ENCODE peak calls at places on chromosome 16, in six cellular contexts. R is IMR-90, N is GM23248, K is suprapubic skin, W is aorta, V is esophagus muscularis mucosa. Z is an unnamed sample.

GRCh38 chr16:67521095-67521804 is 7.4 kb upstream of the RIPOR1 start:
- DNase-seq in R (peak; percentile 94), N (peak; percentile 97), K (peak; percentile 99), W (peak; percentile 97), V (peak; percentile 99), Z (peak; percentile 89)

GRCh38 chr16:4330277-4330882 is 14.5 kb downstream of the GLIS2 start:
- DNase-seq in R (peak; percentile 63), N (peak; percentile 81), K (peak; percentile 93), W (peak; percentile 89), V (no peak), Z (peak; percentile 65)

GRCh38 chr16:57245472-57246113 is 534 bp downstream of the ARL2BP start:
- DNase-seq in R (no peak), N (peak; percentile 55), K (no peak), W (peak; percentile 60), V (no peak), Z (no peak)

GRCh38 chr16:58634265-58634802 is 4.7 kb upstream of the CNOT1 start:
- DNase-seq in R (no peak), N (no peak), K (peak; percentile 18), W (no peak), V (no peak), Z (no peak)

GRCh38 chr16:23342083-23342640 is 40.1 kb downstream of the SCNN1B start:
- DNase-seq in R (no peak), N (no peak), K (no peak), W (no peak), V (no peak), Z (no peak)

GRCh38 chr16:67154578-67155304 is 3.9 kb upstream of the B3GNT9 start:
- DNase-seq in R (no peak), N (no peak), K (no peak), W (peak; percentile 43), V (no peak), Z (no peak)

GRCh38 chr16:57859331-57859730 is 57.0 kb upstream of the KIFC3 start:
- DNase-seq in R (peak; percentile 34), N (peak; percentile 22), K (no peak), W (no peak), V (no peak), Z (no peak)

GRCh38 chr16:48194828-48195566 is 39.2 kb upstream of the ABCC12 start:
- DNase-seq in R (peak; percentile 56), N (no peak), K (no peak), W (no peak), V (no peak), Z (no peak)

GRCh38 chr16:46929378-46930332 is 43.8 kb downstream of the DNAJA2 start:
- DNase-seq in R (peak; percentile 45), N (peak; percentile 66), K (no peak), W (peak; percentile 64), V (no peak), Z (peak; percentile 54)

GRCh38 chr16:76970087-76970744 is 220.8 kb upstream of the MON1B start:
- DNase-seq in R (no peak), N (no peak), K (no peak), W (no peak), V (no peak), Z (no peak)

GRCh38 chr16:68000450-68000849 is 1.2 kb upstream of the DPEP2 start:
- DNase-seq in R (no peak), N (no peak), K (no peak), W (no peak), V (no peak), Z (no peak)

GRCh38 chr16:72829846-72830620 is 217.9 kb downstream of the ZFHX3 start:
- DNase-seq in R (peak; percentile 75), N (peak; percentile 28), K (no peak), W (no peak), V (no peak), Z (no peak)

GRCh38 chr16:64450170-64450569 is 671.7 kb downstream of the CDH11 start:
- DNase-seq in R (peak; percentile 30), N (peak; percentile 82), K (no peak), W (no peak), V (no peak), Z (no peak)

GRCh38 chr16:49485663-49486062 is 112.1 kb downstream of the C16orf78 start:
- DNase-seq in R (no peak), N (no peak), K (no peak), W (peak; percentile 11), V (no peak), Z (no peak)

GRCh38 chr16:23079683-23080221 is 69.5 kb downstream of the USP31 start:
- DNase-seq in R (no peak), N (no peak), K (no peak), W (no peak), V (no peak), Z (no peak)

GRCh38 chr16:22763655-22764054 is 50.3 kb upstream of the HS3ST2 start:
- DNase-seq in R (no peak), N (no peak), K (no peak), W (peak; percentile 50), V (peak; percentile 87), Z (no peak)

GRCh38 chr16:14405611-14406537 is 224.2 kb downstream of the PARN start:
- DNase-seq in R (no peak), N (peak; percentile 61), K (no peak), W (no peak), V (no peak), Z (peak; percentile 80)

GRCh38 chr16:86195863-86196630 is 297.1 kb downstream of the IRF8 start:
- DNase-seq in R (no peak), N (no peak), K (peak; percentile 12), W (no peak), V (no peak), Z (no peak)

GRCh38 chr16:53183442-53183841 is 128.7 kb downstream of the CHD9 start:
- DNase-seq in R (peak; percentile 26), N (no peak), K (no peak), W (no peak), V (no peak), Z (no peak)

GRCh38 chr16:56603589-56603988 is 4.8 kb upstream of the MT2A start:
- DNase-seq in R (peak; percentile 53), N (peak; percentile 44), K (no peak), W (no peak), V (no peak), Z (no peak)

DNA sequence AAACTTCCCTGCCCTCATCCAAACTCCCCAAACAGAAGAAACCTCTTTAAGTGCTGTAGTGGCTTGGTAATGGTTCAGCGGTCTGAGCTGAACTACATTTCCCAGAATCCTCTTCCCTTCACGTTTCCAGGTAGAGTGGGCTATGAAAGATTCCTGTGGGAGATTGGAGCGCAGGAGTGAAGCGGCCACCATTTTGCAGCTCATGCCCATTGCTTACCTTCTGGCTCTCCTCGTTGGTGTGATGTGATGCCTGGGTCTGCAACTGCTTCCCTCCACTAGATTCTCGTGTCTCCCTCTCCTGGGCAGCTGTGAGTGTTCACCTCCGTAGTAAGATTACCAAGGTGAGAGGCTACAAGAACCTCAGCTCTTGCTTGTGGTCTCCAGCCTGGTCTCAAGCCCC is 82.1 kb downstream of the GPR139 start:
- DNase-seq in R (no peak), N (no peak), K (no peak), W (no peak), V (no peak), Z (no peak)
- H3K27me3 ChIP-seq in R (no peaks in the 10 kb centered on the region), N (no peaks in the 10 kb centered on the region), K (no peaks in the 10 kb centered on the region), W (no peaks in the 10 kb centered on the region), V (peaks cover 24% of the 10 kb centered on the region), Z (no peaks in the 10 kb centered on the region)

DNA sequence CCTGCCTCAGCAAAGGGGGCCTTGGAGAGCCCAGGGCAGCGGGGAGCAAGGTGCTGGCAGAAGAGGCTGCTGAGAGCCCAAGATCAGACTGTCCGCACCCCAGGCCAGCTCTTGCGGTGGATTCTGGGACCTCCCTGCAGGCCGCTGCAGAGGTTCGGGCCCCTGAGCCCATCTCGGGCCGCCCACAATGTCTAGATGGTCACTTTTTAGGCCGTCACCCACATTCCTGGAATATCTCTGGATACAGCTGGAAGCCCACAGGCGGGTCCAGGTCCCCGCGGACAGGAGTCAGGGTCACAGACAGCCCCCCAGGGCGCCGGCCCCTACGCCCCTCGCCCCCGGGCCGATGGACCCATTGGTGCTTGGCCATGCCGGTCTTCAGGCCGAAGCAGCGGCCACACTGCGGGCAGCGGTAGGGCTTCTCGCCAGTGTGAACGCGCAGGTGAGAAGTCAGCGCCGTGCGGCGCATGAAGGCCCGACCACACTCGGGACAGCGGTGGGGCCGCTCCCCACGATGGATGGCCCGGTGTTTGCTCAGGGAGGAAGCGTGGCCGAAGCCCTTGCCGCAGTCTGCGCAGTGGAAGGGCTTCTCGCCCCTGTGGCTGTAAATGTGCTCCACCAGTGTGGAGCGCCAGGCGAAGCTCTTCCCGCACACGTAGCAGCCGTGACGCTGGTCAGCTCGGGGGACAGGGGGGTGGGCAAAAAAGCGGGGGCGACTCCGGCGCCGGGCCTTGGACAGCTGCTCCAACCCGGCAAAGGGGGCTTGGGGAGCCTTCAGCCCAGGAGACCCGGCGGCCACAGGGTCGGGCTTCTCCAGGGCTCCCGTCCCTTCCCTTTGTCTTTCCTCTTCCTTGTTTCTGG is 2.1 kb downstream of the ZNF747 start:
- DNase-seq in R (no peak), N (no peak), K (no peak), W (no peak), V (no peak), Z (no peak)
- H3K4me3 ChIP-seq in R (no peak overlapping the region), N (no peak overlapping the region), K (no peak overlapping the region), W (no peak overlapping the region), V (no peak overlapping the region), Z (no peak overlapping the region)

GRCh38 chr16:27353853-27354252 is 40.1 kb downstream of the IL4R start:
- DNase-seq in R (no peak), N (no peak), K (no peak), W (no peak), V (no peak), Z (no peak)
- H3K36me3 ChIP-seq in R (peaks cover 83% of the 10 kb centered on the region), N (peaks cover 26% of the 10 kb centered on the region), K (peaks cover 90% of the 10 kb centered on the region), W (no peaks in the 10 kb centered on the region), V (peaks cover 98% of the 10 kb centered on the region), Z (peaks cover 19% of the 10 kb centered on the region)

GRCh38 chr16:1992475-1993292 is 2.9 kb downstream of the SYNGR3 start:
- DNase-seq in R (no peak), N (no peak), K (no peak), W (no peak), V (no peak), Z (peak; percentile 26)

GRCh38 chr16:1993731-1994131 is 4.0 kb downstream of the SYNGR3 start:
- DNase-seq in R (peak; percentile 46), N (peak; percentile 66), K (no peak), W (no peak), V (no peak), Z (peak; percentile 22)

GRCh38 chr16:1991135-1991551 is 1.4 kb downstream of the SYNGR3 start:
- DNase-seq in R (no peak), N (no peak), K (no peak), W (no peak), V (no peak), Z (peak; percentile 76)

GRCh38 chr16:1990336-1991134 is 765 bp downstream of the SYNGR3 start:
- DNase-seq in R (no peak), N (no peak), K (no peak), W (no peak), V (no peak), Z (no peak)

DNA sequence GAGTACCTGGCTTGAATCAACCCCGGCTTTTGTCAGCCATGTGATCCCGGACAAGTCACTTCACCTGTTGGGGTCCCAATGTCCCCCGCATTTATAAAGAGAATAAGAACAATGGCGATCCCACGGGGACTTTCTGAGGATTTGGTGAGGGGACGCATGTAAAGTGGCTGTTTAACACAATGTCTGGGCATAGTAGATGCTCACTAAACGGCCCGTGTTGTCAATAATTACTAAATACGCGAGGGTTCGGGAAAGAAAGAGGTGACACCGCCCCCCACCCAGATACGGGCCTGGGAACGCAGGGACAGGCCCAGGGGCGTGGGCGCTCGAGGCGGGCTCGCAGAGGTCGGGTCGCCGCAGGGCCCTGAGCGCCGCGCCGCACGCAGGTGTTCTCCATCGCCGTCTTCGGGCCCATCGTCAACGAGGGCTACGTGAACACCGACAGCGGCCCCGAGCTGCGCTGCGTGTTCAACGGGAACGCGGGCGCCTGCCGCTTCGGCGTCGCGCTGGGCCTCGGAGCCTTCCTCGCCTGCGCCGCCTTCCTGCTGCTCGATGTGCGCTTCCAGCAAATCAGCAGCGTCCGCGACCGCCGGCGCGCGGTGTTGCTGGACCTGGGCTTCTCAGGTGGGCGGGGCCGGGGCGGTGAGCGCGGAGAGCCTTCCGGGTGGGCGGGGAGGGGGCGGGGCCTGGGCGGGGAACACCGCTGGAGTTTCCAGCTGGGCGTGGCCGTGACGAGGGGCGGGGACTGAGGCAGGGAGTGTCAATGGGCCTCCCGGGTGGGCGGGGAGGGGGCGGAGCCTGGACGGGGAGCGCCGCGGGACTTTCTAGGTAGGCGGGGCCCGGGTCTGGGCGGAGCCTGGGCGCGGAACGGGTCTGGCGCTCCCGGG is 2.1 kb downstream of the SYNGR3 start:
- DNase-seq in R (peak; percentile 83), N (peak; percentile 92), K (peak; percentile 97), W (peak; percentile 98), V (peak; percentile 97), Z (peak; percentile 92)
- H3K27me3 ChIP-seq in R (peaks cover 17% of the 10 kb centered on the region), N (peaks cover 21% of the 10 kb centered on the region), K (peaks cover 28% of the 10 kb centered on the region), W (no peaks in the 10 kb centered on the region), V (peaks cover 48% of the 10 kb centered on the region), Z (no peaks in the 10 kb centered on the region)

Z was measured in GM06990.